ENCODE peak calls at places on chromosome 10, in ten cellular contexts. R is small intestine; I is tibial artery; C is IMR-90; W is CD8-positive, alpha-beta T cell; A is mesenchymal stem cell; Y is neural progenitor cell; S is naive thymus-derived CD4-positive, alpha-beta T cell; D is A549; Z is pancreas. T is an unnamed sample. For H3K9me3, the result is how much of the 10 kb centered on the place peaks cover.

GRCh38 chr10:64211466-64211865 is 690.3 kb downstream of the REEP3 start:
- DNase-seq in R (no peak), I (no peak), C (no peak), W (no peak), A (no peak), Y (no peak), S (no peak), D (no peak), Z (no peak), T (no peak)

GRCh38 chr10:110274072-110274627 is 30.6 kb downstream of the SMNDC1 start:
- DNase-seq in R (no peak), I (no peak), C (no peak), W (no peak), A (no peak), Y (no peak), S (no peak), D (no peak), Z (no peak), T (no peak)

GRCh38 chr10:30583778-30584415 is 45.7 kb downstream of the LYZL2 start:
- DNase-seq in R (peak), I (peak), C (peak), W (no peak), A (peak), Y (no peak), S (no peak), D (peak), Z (peak), T (no peak)

GRCh38 chr10:89615824-89616223 is 29.2 kb downstream of the PANK1 start:
- DNase-seq in R (no peak), I (no peak), C (peak), W (no peak), A (no peak), Y (no peak), S (no peak), D (no peak), Z (no peak), T (no peak)

GRCh38 chr10:118173326-118173725 is 126.6 kb upstream of the RAB11FIP2 start:
- DNase-seq in R (no peak), I (no peak), C (no peak), W (no peak), A (peak), Y (no peak), S (no peak), D (no peak), Z (no peak), T (no peak)

GRCh38 chr10:43892062-43892765 is 243.5 kb upstream of the ZNF32 start:
- DNase-seq in R (no peak), I (no peak), C (peak), W (no peak), A (peak), Y (no peak), S (no peak), D (no peak), Z (no peak), T (no peak)

GRCh38 chr10:78081292-78081691 is 47.6 kb downstream of the RPS24 start:
- DNase-seq in R (no peak), I (no peak), C (no peak), W (no peak), A (no peak), Y (no peak), S (no peak), D (no peak), Z (no peak), T (no peak)

GRCh38 chr10:11324761-11325321 is 286.6 kb downstream of the USP6NL start:
- DNase-seq in R (no peak), I (no peak), C (no peak), W (no peak), A (no peak), Y (no peak), S (no peak), D (no peak), Z (no peak), T (no peak)

GRCh38 chr10:43863270-43863669 is 214.6 kb upstream of the ZNF32 start:
- DNase-seq in R (no peak), I (no peak), C (no peak), W (no peak), A (no peak), Y (no peak), S (no peak), D (no peak), Z (no peak), T (no peak)

GRCh38 chr10:109866168-109866994 is 56.9 kb downstream of the XPNPEP1 start:
- DNase-seq in R (no peak), I (no peak), C (peak), W (no peak), A (peak), Y (peak), S (no peak), D (peak), Z (no peak), T (no peak)

GRCh38 chr10:45408421-45409319 is 34.7 kb downstream of the ALOX5 start:
- DNase-seq in R (no peak), I (no peak), C (no peak), W (no peak), A (no peak), Y (no peak), S (no peak), D (no peak), Z (no peak), T (no peak)

GRCh38 chr10:77609781-77610272 is 27.8 kb downstream of the KCNMA1 start:
- DNase-seq in R (no peak), I (no peak), C (peak), W (no peak), A (peak), Y (no peak), S (no peak), D (no peak), Z (no peak), T (no peak)

GRCh38 chr10:77391605-77392235 is 245.9 kb downstream of the KCNMA1 start:
- DNase-seq in R (peak), I (peak), C (peak), W (no peak), A (peak), Y (peak), S (no peak), D (peak), Z (peak), T (no peak)

GRCh38 chr10:22649390-22649841 is 65.0 kb downstream of the PIP4K2A start:
- DNase-seq in R (peak), I (no peak), C (no peak), W (peak), A (no peak), Y (no peak), S (no peak), D (no peak), Z (no peak), T (no peak)

GRCh38 chr10:80502621-80503583 is 34.8 kb upstream of the SH2D4B start:
- DNase-seq in R (no peak), I (no peak), C (no peak), W (no peak), A (no peak), Y (no peak), S (no peak), D (no peak), Z (no peak), T (no peak)

GRCh38 chr10:95976295-95977229 is 66.8 kb upstream of the CCNJ start:
- DNase-seq in R (no peak), I (no peak), C (no peak), W (no peak), A (no peak), Y (no peak), S (no peak), D (peak), Z (no peak), T (no peak)

GRCh38 chr10:97886264-97886663 is 36.6 kb downstream of the GOLGA7B start:
- DNase-seq in R (no peak), I (no peak), C (no peak), W (no peak), A (no peak), Y (no peak), S (no peak), D (no peak), Z (no peak), T (no peak)

GRCh38 chr10:129977794-129978193 is 13.7 kb upstream of the EBF3 start:
- DNase-seq in R (no peak), I (no peak), C (no peak), W (no peak), A (no peak), Y (no peak), S (no peak), D (no peak), Z (no peak), T (no peak)

GRCh38 chr10:73968101-73968515 is 29.8 kb upstream of the VCL start:
- DNase-seq in R (no peak), I (no peak), C (no peak), W (peak), A (peak), Y (no peak), S (no peak), D (peak), Z (no peak), T (no peak)

GRCh38 chr10:113880236-113880635 is 25.8 kb downstream of the NHLRC2 start:
- DNase-seq in R (no peak), I (no peak), C (peak), W (no peak), A (no peak), Y (no peak), S (no peak), D (peak), Z (no peak), T (no peak)

GRCh38 chr10:21293518-21294356 is 231.7 kb downstream of the SKIDA1 start:
- DNase-seq in R (no peak), I (no peak), C (no peak), W (no peak), A (no peak), Y (peak), S (no peak), D (peak), Z (no peak), T (no peak)

GRCh38 chr10:12194752-12195271 is 879 bp downstream of the NUDT5 start:
- DNase-seq in R (peak), I (peak), C (peak), W (peak), A (peak), Y (peak), S (peak), D (peak), Z (peak), T (peak)

GRCh38 chr10:126177414-126178030 is 210.8 kb downstream of the ADAM12 start:
- DNase-seq in R (no peak), I (no peak), C (peak), W (no peak), A (no peak), Y (peak), S (no peak), D (no peak), Z (no peak), T (no peak)

DNA sequence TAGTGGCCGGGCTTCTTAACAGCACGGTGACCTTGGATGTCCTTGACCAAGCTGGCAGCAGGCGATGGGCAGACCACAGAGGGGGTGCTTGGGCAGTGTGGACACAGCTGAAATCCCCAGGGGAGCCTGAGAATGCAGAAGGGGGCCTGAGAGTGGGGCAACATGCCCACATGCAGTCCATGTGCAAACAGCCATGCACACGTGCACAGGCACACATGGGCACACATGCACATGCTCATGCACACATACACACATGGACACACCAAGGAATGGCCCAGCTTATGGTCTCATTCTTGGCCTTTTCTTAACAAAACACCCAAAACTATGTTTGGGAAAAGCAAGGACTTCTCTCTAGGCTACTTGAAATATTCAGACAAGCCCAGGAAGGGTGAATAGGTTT is 483.9 kb upstream of the MKI67 start:
- DNase-seq in R (no peak), I (no peak), C (no peak), W (no peak), A (no peak), Y (no peak), S (no peak), D (no peak), Z (no peak), T (no peak)
- H3K9me3 ChIP-seq in R (under half), I (under half), C (under half), W (under half), A (under half), Y (under half), S (under half), D (under half), Z (under half), T (under half)

GRCh38 chr10:54613162-54613561 is 187.9 kb downstream of the PCDH15 start:
- DNase-seq in R (no peak), I (no peak), C (no peak), W (no peak), A (no peak), Y (no peak), S (no peak), D (peak), Z (no peak), T (no peak)

GRCh38 chr10:54614062-54614461 is 187.0 kb downstream of the PCDH15 start:
- DNase-seq in R (no peak), I (no peak), C (no peak), W (no peak), A (no peak), Y (no peak), S (no peak), D (no peak), Z (no peak), T (no peak)
- H3K4me3 ChIP-seq in R (no peak), I (no peak), C (no peak), W (no peak), A (no peak), Y (no peak), S (no peak), D (no peak), Z (no peak), T (no peak)

DNA sequence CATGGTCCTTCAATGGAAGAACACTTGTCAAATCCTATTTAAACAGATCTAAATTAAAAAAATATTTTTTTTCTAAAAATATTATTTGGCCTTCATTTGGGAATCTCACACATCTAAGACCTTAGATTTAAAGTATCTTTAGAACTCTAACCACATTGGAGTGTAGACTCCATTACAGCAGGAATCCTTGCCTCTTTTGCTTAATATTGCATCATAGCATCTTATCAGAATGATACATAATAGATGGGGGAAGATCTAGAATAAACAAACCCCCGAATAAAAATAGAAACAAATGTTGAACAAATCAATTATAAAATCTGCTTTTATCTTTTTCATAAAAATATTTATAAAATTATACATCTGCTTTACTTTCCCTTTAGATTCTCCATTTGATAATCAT is 27.6 kb upstream of the EPC1 start:
- DNase-seq in R (no peak), I (no peak), C (no peak), W (no peak), A (no peak), Y (no peak), S (no peak), D (no peak), Z (no peak), T (no peak)
- H3K27ac ChIP-seq in R (no peak), I (peak), C (no peak), W (no peak), A (no peak), Y (no peak), S (no peak), D (peak), Z (no peak), T (no peak)

DNA sequence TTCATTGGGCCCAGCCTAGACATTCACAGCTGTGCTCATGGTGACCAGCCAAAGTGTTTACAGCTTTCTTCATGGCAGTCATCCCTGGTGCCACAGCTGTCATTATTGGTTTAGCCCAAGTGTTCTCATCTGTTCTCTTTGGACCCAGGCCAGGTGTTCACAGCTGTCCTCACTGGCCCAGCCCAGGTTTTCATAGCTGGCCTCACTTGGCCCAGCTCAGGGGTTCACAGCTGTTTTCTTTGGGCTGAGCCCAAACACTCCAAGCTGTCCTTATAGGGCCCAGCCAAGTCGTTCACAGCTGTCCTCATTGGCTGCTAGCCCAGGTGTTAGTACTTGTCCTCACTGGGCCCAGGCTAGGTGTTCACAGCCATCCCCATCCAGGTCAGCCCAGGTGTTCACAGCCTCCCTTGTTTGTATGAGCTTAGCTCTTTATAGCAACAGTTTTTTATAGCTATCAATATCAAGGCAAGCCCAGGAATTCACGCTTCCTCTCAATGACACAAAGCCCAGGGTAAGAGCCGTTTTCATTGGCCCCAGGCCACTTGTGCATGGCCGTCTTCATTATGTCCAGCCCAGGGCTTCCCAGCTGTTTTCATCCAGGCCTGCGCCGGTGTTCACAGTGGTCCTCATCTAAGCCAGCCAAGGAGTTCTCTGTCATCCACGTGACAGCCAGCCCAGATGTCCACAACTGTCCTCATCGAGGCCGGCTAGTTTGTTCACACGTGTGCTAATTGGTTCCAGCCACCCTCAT is 11.6 kb downstream of the FRG2B start:
- DNase-seq in R (no peak), I (no peak), C (no peak), W (no peak), A (no peak), Y (no peak), S (no peak), D (no peak), Z (peak), T (no peak)
- H3K9me3 ChIP-seq in R (under half), I (under half), C (under half), W (under half), A (under half), Y (under half), S (under half), D (under half), Z (under half), T (under half)

DNA sequence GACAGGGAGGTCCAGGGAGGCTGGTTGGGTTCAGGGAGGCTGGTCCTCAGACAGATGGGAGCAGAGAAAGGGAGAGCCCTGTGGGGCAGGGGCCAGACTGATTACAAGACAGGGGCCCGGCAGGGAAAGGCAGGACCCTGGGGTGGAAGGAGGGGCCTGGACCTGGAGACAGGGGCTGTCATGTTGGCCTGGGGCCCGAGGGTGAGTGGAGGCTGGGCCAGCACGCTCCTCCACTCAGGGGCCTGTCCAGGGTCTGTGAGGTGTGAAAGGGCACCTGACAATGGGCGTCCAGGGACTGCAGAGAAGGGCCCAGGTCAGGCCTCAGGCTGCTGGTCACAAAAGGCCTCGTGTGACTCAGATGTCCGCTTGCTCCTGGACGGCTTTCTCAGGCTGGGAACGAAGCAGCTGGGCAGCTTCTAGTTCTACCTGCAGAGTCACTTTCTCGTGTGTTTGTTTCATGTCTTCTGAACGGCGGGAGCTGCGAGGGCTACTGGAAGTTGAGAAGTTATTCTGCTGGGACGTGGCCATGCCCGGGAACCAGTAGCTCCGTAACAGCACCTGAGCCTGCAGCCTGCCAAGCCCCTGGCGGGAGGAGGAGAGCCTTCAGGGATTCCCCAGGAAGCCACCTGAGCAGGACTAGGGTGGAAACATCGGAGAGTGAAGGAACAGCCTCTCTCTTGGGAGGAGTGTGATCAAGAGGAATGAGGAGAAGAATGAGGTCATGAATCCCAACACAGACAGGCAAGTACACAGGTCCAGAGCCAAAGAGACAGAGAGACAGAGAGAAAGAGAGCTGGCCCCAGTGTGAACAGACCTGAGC is 65.8 kb downstream of the KLF6 start:
- DNase-seq in R (no peak), I (no peak), C (no peak), W (no peak), A (no peak), Y (no peak), S (no peak), D (no peak), Z (peak), T (no peak)
- H3K4me3 ChIP-seq in R (no peak), I (no peak), C (no peak), W (no peak), A (no peak), Y (no peak), S (no peak), D (no peak), Z (no peak), T (no peak)

DNA sequence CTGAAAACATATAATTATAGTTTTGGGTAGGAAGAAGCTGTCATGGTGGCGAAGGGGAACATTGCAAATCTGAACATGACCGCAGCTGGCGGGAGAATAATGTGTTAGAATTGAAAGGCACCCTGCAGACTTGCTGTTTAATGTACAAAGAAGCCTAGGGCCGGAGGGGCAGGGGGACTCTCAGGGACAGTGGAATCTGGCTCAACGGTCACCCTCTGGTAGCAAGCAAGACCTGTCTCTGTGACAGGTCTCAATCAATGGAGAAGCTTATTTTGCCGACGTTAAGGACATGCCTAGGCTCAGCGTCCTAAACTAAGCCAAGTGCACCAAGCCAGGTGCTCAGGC is 177.3 kb downstream of the NSUN6 start:
- DNase-seq in R (no peak), I (no peak), C (no peak), W (no peak), A (no peak), Y (no peak), S (no peak), D (no peak), Z (no peak), T (no peak)
- H3K27ac ChIP-seq in R (no peak), I (peak), C (no peak), W (no peak), A (no peak), Y (no peak), S (no peak), D (no peak), Z (no peak), T (no peak)